ENCODE peak calls at places on chromosomes 6 and 20, in four cellular contexts. I is HCT116, G is suprapubic skin, S is choroid plexus epithelial cell. P is an unnamed sample.

GRCh38 chr20:40188319-40188718 is 500.7 kb downstream of the MAFB start:
- DNase-seq in I (no peak), S (no peak), G (no peak), P (no peak)

GRCh38 chr20:41249371-41249770 is 68.2 kb downstream of the ZHX3 start:
- DNase-seq in I (no peak), S (peak; percentile 96), G (peak; percentile 86), P (peak; percentile 92)

GRCh38 chr20:32537657-32538525 is 47.2 kb downstream of the NOL4L start:
- DNase-seq in S (no peak), I (no peak), G (no peak), P (no peak)

GRCh38 chr6:13445005-13445743 is 42.2 kb downstream of the GFOD1 start:
- DNase-seq in I (no peak), S (peak; percentile 81), G (no peak), P (peak; percentile 82)

GRCh38 chr6:155645328-155645727 is 189.7 kb upstream of the NOX3 start:
- DNase-seq in G (no peak), S (peak; percentile 31), I (no peak), P (no peak)

GRCh38 chr20:18632196-18632789 is 44.4 kb downstream of the DTD1 start:
- DNase-seq in G (no peak), I (peak; percentile 34), S (peak; percentile 83), P (peak; percentile 55)

GRCh38 chr6:164148789-164149188 is 734.3 kb downstream of the QKI start:
- DNase-seq in I (no peak), S (no peak), G (no peak), P (no peak)

GRCh38 chr6:33781105-33781975 is 7.6 kb downstream of the LEMD2 start:
- DNase-seq in G (no peak), S (peak; percentile 72), I (peak; percentile 48), P (peak; percentile 72)

GRCh38 chr6:148451690-148452089 is 109.1 kb downstream of the SASH1 start:
- DNase-seq in G (no peak), S (peak; percentile 31), I (no peak), P (no peak)

GRCh38 chr6:101085327-101085726 is 204.2 kb upstream of the ASCC3 start:
- DNase-seq in I (no peak), G (no peak), S (peak; percentile 60), P (no peak)

GRCh38 chr20:9131841-9132240 is 63.0 kb downstream of the PLCB4 start:
- DNase-seq in I (no peak), S (no peak), G (no peak), P (no peak)

GRCh38 chr20:1375515-1375914 is 17.3 kb downstream of the FKBP1A start:
- DNase-seq in G (no peak), I (no peak), S (peak; percentile 77), P (no peak)

GRCh38 chr6:89564752-89565427 is 73.7 kb downstream of the LYRM2 start:
- DNase-seq in G (no peak), I (no peak), S (no peak), P (no peak)

GRCh38 chr20:46433051-46433450 is 26.6 kb upstream of the ELMO2 start:
- DNase-seq in I (no peak), G (no peak), S (no peak), P (no peak)

GRCh38 chr6:137740967-137741761 is 125.9 kb upstream of the TNFAIP3 start:
- DNase-seq in G (no peak), S (no peak), I (no peak), P (no peak)

GRCh38 chr20:50133041-50133440 is 20.1 kb upstream of the UBE2V1 start:
- DNase-seq in I (no peak), S (no peak), G (no peak), P (no peak)

GRCh38 chr6:106199998-106200397 is 113.9 kb downstream of the PRDM1 start:
- DNase-seq in I (no peak), G (no peak), S (peak; percentile 85), P (peak; percentile 10)

GRCh38 chr6:19289408-19289967 is 547.7 kb upstream of the ID4 start:
- DNase-seq in S (no peak), G (no peak), I (no peak), P (peak; percentile 21)

GRCh38 chr20:46991850-46992639 is 97.4 kb downstream of the EYA2 start:
- DNase-seq in I (no peak), S (no peak), G (no peak), P (no peak)

GRCh38 chr6:11350294-11350693 is 117.8 kb upstream of the NEDD9 start:
- DNase-seq in S (peak; percentile 54), G (no peak), I (no peak), P (no peak)

GRCh38 chr6:45531999-45532605 is 154.4 kb upstream of the SUPT3H start:
- DNase-seq in I (no peak), G (no peak), S (no peak), P (no peak)

GRCh38 chr6:35960192-35960591 is 39.3 kb upstream of the SRPK1 start:
- DNase-seq in G (no peak), I (no peak), S (peak; percentile 61), P (no peak)

GRCh38 chr20:25279403-25279802 is 31.5 kb downstream of the PYGB start:
- DNase-seq in I (no peak), S (no peak), G (peak; percentile 26), P (no peak)

GRCh38 chr6:40477246-40478126 is 109.7 kb downstream of the LRFN2 start:
- DNase-seq in G (no peak), S (no peak), I (no peak), P (no peak)

GRCh38 chr6:41770381-41771057 is 9.2 kb downstream of the FRS3 start:
- DNase-seq in I (no peak), S (no peak), G (no peak), P (no peak)

GRCh38 chr20:8132632-8133587 is 844 bp downstream of the PLCB1 start:
- DNase-seq in S (peak; percentile 22), G (peak; percentile 80), I (no peak), P (no peak)

GRCh38 chr6:27254566-27254965 is 7.1 kb downstream of the PRSS16 start:
- DNase-seq in G (no peak), S (no peak), I (no peak), P (no peak)

GRCh38 chr6:125798734-125799510 is 8.2 kb downstream of the NCOA7 start:
- DNase-seq in G (no peak), I (no peak), S (no peak), P (no peak)

GRCh38 chr6:13380761-13381160 is 52.4 kb upstream of the TBC1D7 start:
- DNase-seq in S (no peak), I (no peak), G (peak; percentile 24), P (no peak)

GRCh38 chr20:33408716-33409654 is 7.7 kb upstream of the CDK5RAP1 start:
- DNase-seq in G (no peak), I (no peak), S (no peak), P (no peak)

GRCh38 chr20:14956026-14956425 is 618.6 kb upstream of the FLRT3 start:
- DNase-seq in S (no peak), G (no peak), I (no peak), P (no peak)

GRCh38 chr6:33590531-33591198 is 10.6 kb upstream of the BAK1 start:
- DNase-seq in I (no peak), G (no peak), S (no peak), P (peak; percentile 54)

DNA sequence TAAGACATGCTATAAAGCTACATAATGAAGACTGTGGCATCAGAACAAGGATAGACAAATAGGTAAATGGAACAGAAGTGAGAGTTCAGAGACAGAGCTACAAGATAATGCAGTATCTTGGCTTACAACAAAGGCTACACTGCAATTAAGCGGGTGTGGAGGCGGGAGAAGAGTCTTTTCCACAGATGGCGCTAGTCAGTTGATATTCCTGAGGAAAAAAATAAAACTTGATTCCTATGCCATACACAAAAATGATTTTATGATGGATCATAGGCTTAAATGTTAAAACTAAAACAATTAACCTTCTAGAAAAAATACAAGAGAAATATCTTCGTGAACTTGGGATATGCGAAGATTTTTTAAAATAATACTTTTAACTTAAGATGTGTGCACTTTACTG is 31.0 kb downstream of the RIN2 start:
- DNase-seq in I (no peak), S (no peak), G (no peak), P (no peak)
- TF ChIP-seq CTCF in I (no peak), S (peak; percentile 8), G (no peak), P (no peak)

GRCh38 chr6:16121339-16121738 is 7.5 kb upstream of the MYLIP start:
- DNase-seq in I (no peak), S (no peak), G (no peak), P (no peak)
- TF ChIP-seq CTCF in I (no peak), S (no peak), G (no peak), P (no peak)

DNA sequence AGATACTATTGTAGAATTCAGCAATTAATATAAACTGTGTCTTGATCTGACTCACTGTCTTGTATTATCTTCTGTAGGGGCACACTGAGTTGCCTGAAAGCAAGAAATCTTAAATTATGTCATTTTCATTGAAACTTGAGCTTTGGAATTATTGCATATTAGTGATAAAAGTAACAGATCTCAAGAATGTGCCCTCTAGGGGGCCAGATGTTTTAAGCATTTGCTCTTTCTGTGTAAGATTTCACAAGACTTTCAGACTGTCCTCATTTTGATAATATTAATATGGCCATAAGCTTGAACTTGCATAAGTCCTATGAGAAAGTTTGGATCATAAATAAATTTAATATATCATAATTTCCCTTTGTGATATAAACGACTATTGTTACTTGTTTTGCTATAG is 55.5 kb upstream of the MYO6 start:
- DNase-seq in S (peak; percentile 90), I (no peak), G (no peak), P (no peak)
- TF ChIP-seq CTCF in S (peak; percentile 55), I (no peak), G (no peak), P (no peak)

DNA sequence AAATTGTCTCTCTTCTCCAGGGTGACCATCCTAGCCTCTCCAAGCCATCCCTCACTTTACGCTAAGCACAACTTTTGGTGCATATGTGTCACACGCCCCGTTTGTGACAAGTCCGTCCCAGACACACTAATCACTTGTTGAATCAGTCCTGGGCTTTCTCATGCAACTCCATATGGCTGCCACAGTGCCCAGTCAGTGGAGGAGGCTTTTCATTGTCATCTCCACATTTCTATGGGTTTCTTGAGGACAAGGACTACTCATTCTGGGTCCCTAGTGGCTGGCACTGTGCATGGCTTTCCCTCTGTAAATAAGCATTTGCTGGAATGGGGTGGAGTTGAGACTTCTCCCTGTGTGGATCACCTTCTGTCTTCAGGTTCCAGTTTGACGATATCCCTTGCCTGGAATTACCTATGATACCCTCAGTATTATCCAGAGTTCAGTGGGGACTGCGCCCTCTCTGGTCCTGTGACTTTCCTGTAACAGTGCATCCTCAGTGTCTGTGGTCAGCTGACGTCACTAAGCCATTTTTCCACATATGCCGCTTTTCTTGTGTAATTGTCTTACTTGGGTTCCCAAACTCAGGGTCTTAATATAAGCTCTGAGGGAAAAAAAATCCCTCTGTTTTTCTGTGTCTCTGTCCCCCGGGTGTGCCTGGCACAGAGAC is 59.8 kb upstream of the MYL9 start:
- DNase-seq in I (no peak), G (no peak), S (no peak), P (no peak)
- TF ChIP-seq CTCF in I (no peak), G (no peak), S (no peak), P (no peak)

GRCh38 chr20:5710551-5710950 is 39.6 kb upstream of the SHLD1 start:
- DNase-seq in G (no peak), I (no peak), S (peak; percentile 23), P (no peak)
- TF ChIP-seq CTCF in G (no peak), I (no peak), S (no peak), P (no peak)

GRCh38 chr6:28791002-28791383 is 132.8 kb downstream of the TRIM27 start:
- DNase-seq in S (no peak), G (no peak), I (no peak), P (no peak)

GRCh38 chr6:28785962-28786679 is 137.7 kb downstream of the TRIM27 start:
- DNase-seq in I (no peak), G (no peak), S (no peak), P (no peak)

GRCh38 chr6:28794175-28795002 is 129.4 kb downstream of the TRIM27 start:
- DNase-seq in S (peak; percentile 63), I (no peak), G (no peak), P (no peak)

GRCh38 chr6:28789553-28790083 is 134.2 kb downstream of the TRIM27 start:
- DNase-seq in I (peak; percentile 68), G (no peak), S (peak; percentile 66), P (peak; percentile 42)
- TF ChIP-seq CTCF in I (no peak), G (no peak), S (no peak), P (no peak)